ENCODE peak calls at places on chromosome 13, in nine cellular contexts. X is stimulated activated CD4-positive, alpha-beta T cell treated with anti-CD3 and anti-CD28 coated beads, Interleukin-1b, Interleukin-23, amount 100 ng/mL, for 24 hours; M is NCI-H1930; A is Jurkat, Clone E6-1; Z is activated CD4-positive, CD25-positive, alpha-beta regulatory T cell; W is iris pigment epithelial cell; F is GM12891; R is AG10803; V is endodermal cell. P is an unnamed sample.

GRCh38 chr13:32904271-32904670 is 112.0 kb upstream of the KL start:
- DNase-seq in X (no peak), F (no peak), R (no peak), V (no peak), Z (no peak), A (no peak), M (no peak), W (no peak), P (no peak)

GRCh38 chr13:22451345-22451744 is 729.4 kb upstream of the SGCG start:
- DNase-seq in X (no peak), F (no peak), W (no peak), A (no peak), Z (no peak), M (no peak), V (no peak), R (no peak), P (no peak)

GRCh38 chr13:25218011-25218410 is 45.9 kb upstream of the AMER2 start:
- DNase-seq in W (no peak), M (no peak), V (no peak), X (no peak), A (no peak), F (no peak), Z (no peak), R (peak), P (no peak)

GRCh38 chr13:88000239-88000638 is 329.1 kb downstream of the SLITRK5 start:
- DNase-seq in X (no peak), Z (no peak), M (no peak), A (no peak), R (peak), W (peak), V (peak), F (no peak), P (no peak)

GRCh38 chr13:27657724-27658123 is 36.0 kb downstream of the POLR1D start:
- DNase-seq in Z (no peak), M (no peak), A (no peak), W (no peak), R (no peak), V (no peak), F (no peak), X (no peak), P (no peak)

GRCh38 chr13:106187092-106187491 is 348.4 kb downstream of the EFNB2 start:
- DNase-seq in A (no peak), Z (no peak), W (no peak), M (no peak), R (no peak), F (no peak), X (no peak), V (no peak), P (no peak)

GRCh38 chr13:111011899-111012298 is 97.0 kb upstream of the ANKRD10 start:
- DNase-seq in M (no peak), X (no peak), A (no peak), F (no peak), W (no peak), Z (no peak), R (peak), V (no peak), P (no peak)

GRCh38 chr13:85738696-85739320 is 60.4 kb downstream of the SLITRK6 start:
- DNase-seq in R (no peak), M (no peak), X (no peak), W (no peak), A (no peak), Z (no peak), V (no peak), F (no peak), P (no peak)

GRCh38 chr13:78239681-78240080 is 321.1 kb upstream of the EDNRB start:
- DNase-seq in Z (no peak), R (no peak), W (no peak), V (peak), A (no peak), X (no peak), F (no peak), M (no peak), P (no peak)

GRCh38 chr13:30493670-30494381 is 28.1 kb upstream of the HMGB1 start:
- DNase-seq in M (no peak), X (no peak), F (no peak), Z (no peak), W (no peak), V (no peak), R (no peak), A (no peak), P (no peak)

GRCh38 chr13:113146750-113147149 is 11.7 kb upstream of the PROZ start:
- DNase-seq in Z (no peak), R (no peak), V (peak), M (no peak), W (no peak), X (no peak), A (no peak), F (no peak), P (no peak)

GRCh38 chr13:80341098-80341701 is at the start of gene SPRY2:
- DNase-seq in V (peak), W (peak), M (peak), A (peak), R (peak), F (no peak), Z (no peak), X (no peak), P (peak)

GRCh38 chr13:98478134-98479129 is 98.5 kb downstream of the STK24 start:
- DNase-seq in W (peak), X (no peak), R (peak), Z (no peak), F (no peak), M (no peak), V (peak), A (no peak), P (peak)

GRCh38 chr13:99302637-99303505 is 4.3 kb downstream of the GPR183 start:
- DNase-seq in F (no peak), W (no peak), A (no peak), V (no peak), M (no peak), R (no peak), Z (no peak), X (no peak), P (no peak)

GRCh38 chr13:37277435-37278144 is 172.1 kb upstream of the CSNK1A1L start:
- DNase-seq in W (peak), V (no peak), X (no peak), R (peak), M (no peak), Z (no peak), F (no peak), A (no peak), P (no peak)

GRCh38 chr13:27170521-27171243 is 929 bp downstream of the USP12 start:
- DNase-seq in W (peak), Z (peak), M (peak), R (no peak), X (peak), V (peak), A (no peak), F (peak), P (peak)

GRCh38 chr13:85970727-85971126 is 171.5 kb upstream of the SLITRK6 start:
- DNase-seq in X (no peak), V (no peak), Z (no peak), A (no peak), F (no peak), M (no peak), W (no peak), R (no peak), P (no peak)

GRCh38 chr13:71021810-71022422 is 845.1 kb downstream of the DACH1 start:
- DNase-seq in V (no peak), A (no peak), R (no peak), W (no peak), X (no peak), M (no peak), F (no peak), Z (no peak), P (no peak)

GRCh38 chr13:94658926-94659649 is 53.3 kb downstream of the SOX21 start:
- DNase-seq in R (no peak), V (no peak), W (peak), A (no peak), F (no peak), M (no peak), X (no peak), Z (no peak), P (peak)

GRCh38 chr13:34258646-34259386 is 440.9 kb downstream of the RFC3 start:
- DNase-seq in M (no peak), W (peak), R (peak), X (no peak), A (no peak), F (no peak), Z (no peak), V (no peak), P (no peak)

GRCh38 chr13:78806457-78806856 is 147.5 kb upstream of the OBI1 start:
- DNase-seq in X (no peak), M (no peak), R (no peak), W (peak), V (no peak), A (peak), Z (no peak), F (no peak), P (peak)

GRCh38 chr13:23811366-23812027 is 77.7 kb downstream of the MIPEP start:
- DNase-seq in A (no peak), F (no peak), M (no peak), X (no peak), W (no peak), R (no peak), V (no peak), Z (no peak), P (no peak)

GRCh38 chr13:64538711-64539110 is 2691.4 kb downstream of the PCDH9 start:
- DNase-seq in M (no peak), A (no peak), X (no peak), R (no peak), W (peak), V (no peak), F (no peak), Z (no peak), P (no peak)

GRCh38 chr13:102401305-102401704 is 543 bp downstream of the FGF14 start:
- DNase-seq in X (no peak), V (no peak), R (peak), W (no peak), M (no peak), F (no peak), Z (no peak), A (no peak), P (no peak)

GRCh38 chr13:99122171-99122570 is 78.5 kb upstream of the UBAC2 start:
- DNase-seq in R (no peak), W (no peak), X (no peak), M (no peak), F (no peak), A (no peak), Z (no peak), V (no peak), P (no peak)

GRCh38 chr13:59770451-59770850 is 393.3 kb downstream of the DIAPH3 start:
- DNase-seq in A (no peak), R (no peak), X (no peak), F (no peak), W (no peak), V (no peak), Z (no peak), M (no peak), P (no peak)

GRCh38 chr13:104816716-104817115 is 1718.7 kb downstream of the EFNB2 start:
- DNase-seq in A (no peak), Z (no peak), W (no peak), R (no peak), V (no peak), X (no peak), F (no peak), M (no peak), P (no peak)

GRCh38 chr13:35984776-35985453 is 146.3 kb downstream of the DCLK1 start:
- DNase-seq in M (peak), X (no peak), A (no peak), W (no peak), V (peak), F (no peak), Z (no peak), R (no peak), P (no peak)

GRCh38 chr13:33032037-33032625 is 15.9 kb downstream of the KL start:
- DNase-seq in M (no peak), Z (no peak), V (no peak), X (no peak), W (no peak), F (no peak), A (no peak), R (peak), P (no peak)

GRCh38 chr13:28730762-28731161 is 12.0 kb upstream of the SLC46A3 start:
- DNase-seq in W (no peak), A (no peak), R (no peak), F (no peak), V (no peak), M (no peak), Z (no peak), X (no peak), P (no peak)

GRCh38 chr13:45859682-45860081 is 8.1 kb upstream of the SIAH3 start:
- DNase-seq in R (no peak), F (no peak), V (peak), M (no peak), W (no peak), A (no peak), X (no peak), Z (no peak), P (no peak)

GRCh38 chr13:49410006-49410405 is 33.9 kb downstream of the CAB39L start:
- DNase-seq in Z (no peak), F (no peak), V (no peak), X (no peak), M (no peak), W (peak), R (peak), A (no peak), P (no peak)

GRCh38 chr13:59352600-59352999 is 811.1 kb downstream of the DIAPH3 start:
- DNase-seq in Z (no peak), W (no peak), M (no peak), A (no peak), F (no peak), V (no peak), X (no peak), R (no peak), P (no peak)

GRCh38 chr13:81987159-81987558 is 1646.2 kb upstream of the SPRY2 start:
- DNase-seq in F (no peak), W (no peak), X (no peak), V (no peak), M (no peak), Z (no peak), R (no peak), A (no peak), P (no peak)

P was measured in endothelial cell of umbilical vein.